ENCODE peak calls at places on chromosomes 13 and 19, in nine cellular contexts. One of them, this sample, is unnamed.

GRCh38 chr13:29567411-29567810 is 28.1 kb downstream of the SLC7A1 start:
- DNase-seq in anterior cingulate cortex: no peak
- DNase-seq in HFF-Myc: no peak
- DNase-seq in activated naive CD4-positive, alpha-beta T cell treated with anti-CD3 and anti-CD28 coated beads, Interleukin-2, amount 50 U/mL, for 16 hours: no peak
- DNase-seq in activated CD4-positive, alpha-beta T cell treated with anti-CD3 and anti-CD28 coated beads for 24 hours: no peak
- DNase-seq in T-helper 17 cell: no peak
- DNase-seq in EH: no peak
- DNase-seq in left ventricle myocardium superior: no peak
- DNase-seq in COR-L47: no peak
- DNase-seq in this sample: no peak

GRCh38 chr13:64925284-64925683 is 2304.9 kb downstream of the PCDH9 start:
- DNase-seq in activated CD4-positive, alpha-beta T cell treated with anti-CD3 and anti-CD28 coated beads for 24 hours: no peak
- DNase-seq in COR-L47: no peak
- DNase-seq in activated naive CD4-positive, alpha-beta T cell treated with anti-CD3 and anti-CD28 coated beads, Interleukin-2, amount 50 U/mL, for 16 hours: no peak
- DNase-seq in HFF-Myc: no peak
- DNase-seq in anterior cingulate cortex: no peak
- DNase-seq in EH: peak
- DNase-seq in left ventricle myocardium superior: no peak
- DNase-seq in T-helper 17 cell: no peak
- DNase-seq in this sample: no peak

GRCh38 chr19:7652061-7652641 is 15.2 kb downstream of the STXBP2 start:
- DNase-seq in activated CD4-positive, alpha-beta T cell treated with anti-CD3 and anti-CD28 coated beads for 24 hours: peak
- DNase-seq in EH: peak
- DNase-seq in activated naive CD4-positive, alpha-beta T cell treated with anti-CD3 and anti-CD28 coated beads, Interleukin-2, amount 50 U/mL, for 16 hours: peak
- DNase-seq in anterior cingulate cortex: peak
- DNase-seq in COR-L47: peak
- DNase-seq in HFF-Myc: peak
- DNase-seq in left ventricle myocardium superior: peak
- DNase-seq in T-helper 17 cell: peak
- DNase-seq in this sample: peak

GRCh38 chr13:95870421-95870820 is 182.8 kb downstream of the UGGT2 start:
- DNase-seq in EH: no peak
- DNase-seq in HFF-Myc: no peak
- DNase-seq in anterior cingulate cortex: no peak
- DNase-seq in left ventricle myocardium superior: no peak
- DNase-seq in COR-L47: no peak
- DNase-seq in activated CD4-positive, alpha-beta T cell treated with anti-CD3 and anti-CD28 coated beads for 24 hours: no peak
- DNase-seq in T-helper 17 cell: no peak
- DNase-seq in activated naive CD4-positive, alpha-beta T cell treated with anti-CD3 and anti-CD28 coated beads, Interleukin-2, amount 50 U/mL, for 16 hours: no peak
- DNase-seq in this sample: no peak

GRCh38 chr13:86002921-86003488 is 203.8 kb upstream of the SLITRK6 start:
- DNase-seq in anterior cingulate cortex: no peak
- DNase-seq in left ventricle myocardium superior: no peak
- DNase-seq in HFF-Myc: no peak
- DNase-seq in activated naive CD4-positive, alpha-beta T cell treated with anti-CD3 and anti-CD28 coated beads, Interleukin-2, amount 50 U/mL, for 16 hours: no peak
- DNase-seq in activated CD4-positive, alpha-beta T cell treated with anti-CD3 and anti-CD28 coated beads for 24 hours: no peak
- DNase-seq in COR-L47: peak
- DNase-seq in T-helper 17 cell: no peak
- DNase-seq in EH: no peak
- DNase-seq in this sample: no peak

GRCh38 chr13:104296301-104296700 is 1230.1 kb upstream of the SLC10A2 start:
- DNase-seq in left ventricle myocardium superior: no peak
- DNase-seq in anterior cingulate cortex: no peak
- DNase-seq in T-helper 17 cell: no peak
- DNase-seq in COR-L47: no peak
- DNase-seq in HFF-Myc: no peak
- DNase-seq in EH: no peak
- DNase-seq in activated CD4-positive, alpha-beta T cell treated with anti-CD3 and anti-CD28 coated beads for 24 hours: no peak
- DNase-seq in activated naive CD4-positive, alpha-beta T cell treated with anti-CD3 and anti-CD28 coated beads, Interleukin-2, amount 50 U/mL, for 16 hours: no peak
- DNase-seq in this sample: no peak

GRCh38 chr19:35140207-35140897 is 1.7 kb downstream of the FXYD1 start:
- DNase-seq in activated CD4-positive, alpha-beta T cell treated with anti-CD3 and anti-CD28 coated beads for 24 hours: no peak
- DNase-seq in HFF-Myc: no peak
- DNase-seq in anterior cingulate cortex: no peak
- DNase-seq in T-helper 17 cell: no peak
- DNase-seq in EH: no peak
- DNase-seq in left ventricle myocardium superior: no peak
- DNase-seq in COR-L47: no peak
- DNase-seq in activated naive CD4-positive, alpha-beta T cell treated with anti-CD3 and anti-CD28 coated beads, Interleukin-2, amount 50 U/mL, for 16 hours: no peak
- DNase-seq in this sample: no peak

GRCh38 chr13:21849323-21849722 is 178.4 kb downstream of the FGF9 start:
- DNase-seq in T-helper 17 cell: no peak
- DNase-seq in activated naive CD4-positive, alpha-beta T cell treated with anti-CD3 and anti-CD28 coated beads, Interleukin-2, amount 50 U/mL, for 16 hours: no peak
- DNase-seq in anterior cingulate cortex: no peak
- DNase-seq in HFF-Myc: no peak
- DNase-seq in activated CD4-positive, alpha-beta T cell treated with anti-CD3 and anti-CD28 coated beads for 24 hours: peak
- DNase-seq in left ventricle myocardium superior: no peak
- DNase-seq in COR-L47: peak
- DNase-seq in EH: peak
- DNase-seq in this sample: peak

GRCh38 chr19:29040291-29040690 is 172.7 kb downstream of the UQCRFS1 start:
- DNase-seq in T-helper 17 cell: no peak
- DNase-seq in activated CD4-positive, alpha-beta T cell treated with anti-CD3 and anti-CD28 coated beads for 24 hours: no peak
- DNase-seq in HFF-Myc: no peak
- DNase-seq in COR-L47: no peak
- DNase-seq in EH: no peak
- DNase-seq in anterior cingulate cortex: no peak
- DNase-seq in left ventricle myocardium superior: peak
- DNase-seq in activated naive CD4-positive, alpha-beta T cell treated with anti-CD3 and anti-CD28 coated beads, Interleukin-2, amount 50 U/mL, for 16 hours: no peak
- DNase-seq in this sample: no peak

GRCh38 chr13:25084101-25084500 is 11.8 kb upstream of the PABPC3 start:
- DNase-seq in anterior cingulate cortex: no peak
- DNase-seq in activated CD4-positive, alpha-beta T cell treated with anti-CD3 and anti-CD28 coated beads for 24 hours: no peak
- DNase-seq in left ventricle myocardium superior: no peak
- DNase-seq in COR-L47: no peak
- DNase-seq in activated naive CD4-positive, alpha-beta T cell treated with anti-CD3 and anti-CD28 coated beads, Interleukin-2, amount 50 U/mL, for 16 hours: no peak
- DNase-seq in T-helper 17 cell: no peak
- DNase-seq in HFF-Myc: no peak
- DNase-seq in EH: no peak
- DNase-seq in this sample: no peak

GRCh38 chr13:50941146-50941545 is 31.6 kb downstream of the RNASEH2B start:
- DNase-seq in HFF-Myc: no peak
- DNase-seq in COR-L47: no peak
- DNase-seq in activated CD4-positive, alpha-beta T cell treated with anti-CD3 and anti-CD28 coated beads for 24 hours: no peak
- DNase-seq in EH: no peak
- DNase-seq in left ventricle myocardium superior: no peak
- DNase-seq in activated naive CD4-positive, alpha-beta T cell treated with anti-CD3 and anti-CD28 coated beads, Interleukin-2, amount 50 U/mL, for 16 hours: no peak
- DNase-seq in anterior cingulate cortex: no peak
- DNase-seq in T-helper 17 cell: no peak
- DNase-seq in this sample: no peak

GRCh38 chr13:33676700-33677048 is 141.3 kb upstream of the RFC3 start:
- DNase-seq in T-helper 17 cell: no peak
- DNase-seq in activated naive CD4-positive, alpha-beta T cell treated with anti-CD3 and anti-CD28 coated beads, Interleukin-2, amount 50 U/mL, for 16 hours: no peak
- DNase-seq in activated CD4-positive, alpha-beta T cell treated with anti-CD3 and anti-CD28 coated beads for 24 hours: no peak
- DNase-seq in HFF-Myc: no peak
- DNase-seq in left ventricle myocardium superior: peak
- DNase-seq in COR-L47: peak
- DNase-seq in anterior cingulate cortex: no peak
- DNase-seq in EH: peak
- DNase-seq in this sample: no peak

GRCh38 chr13:90738881-90739280 is 608.6 kb upstream of the MIR17HG start:
- DNase-seq in EH: peak
- DNase-seq in left ventricle myocardium superior: no peak
- DNase-seq in activated naive CD4-positive, alpha-beta T cell treated with anti-CD3 and anti-CD28 coated beads, Interleukin-2, amount 50 U/mL, for 16 hours: no peak
- DNase-seq in HFF-Myc: no peak
- DNase-seq in activated CD4-positive, alpha-beta T cell treated with anti-CD3 and anti-CD28 coated beads for 24 hours: no peak
- DNase-seq in anterior cingulate cortex: no peak
- DNase-seq in COR-L47: no peak
- DNase-seq in T-helper 17 cell: no peak
- DNase-seq in this sample: no peak

GRCh38 chr13:23671902-23672301 is 101.7 kb downstream of the TNFRSF19 start:
- DNase-seq in anterior cingulate cortex: no peak
- DNase-seq in left ventricle myocardium superior: no peak
- DNase-seq in COR-L47: no peak
- DNase-seq in activated CD4-positive, alpha-beta T cell treated with anti-CD3 and anti-CD28 coated beads for 24 hours: no peak
- DNase-seq in EH: peak
- DNase-seq in activated naive CD4-positive, alpha-beta T cell treated with anti-CD3 and anti-CD28 coated beads, Interleukin-2, amount 50 U/mL, for 16 hours: no peak
- DNase-seq in T-helper 17 cell: no peak
- DNase-seq in HFF-Myc: no peak
- DNase-seq in this sample: no peak

GRCh38 chr13:95136638-95137037 is 164.6 kb downstream of the ABCC4 start:
- DNase-seq in left ventricle myocardium superior: no peak
- DNase-seq in anterior cingulate cortex: no peak
- DNase-seq in EH: no peak
- DNase-seq in activated CD4-positive, alpha-beta T cell treated with anti-CD3 and anti-CD28 coated beads for 24 hours: no peak
- DNase-seq in T-helper 17 cell: no peak
- DNase-seq in COR-L47: no peak
- DNase-seq in activated naive CD4-positive, alpha-beta T cell treated with anti-CD3 and anti-CD28 coated beads, Interleukin-2, amount 50 U/mL, for 16 hours: no peak
- DNase-seq in HFF-Myc: no peak
- DNase-seq in this sample: no peak

GRCh38 chr19:10505583-10506229 is 2.5 kb upstream of the KEAP1 start:
- DNase-seq in left ventricle myocardium superior: peak
- DNase-seq in COR-L47: peak
- DNase-seq in activated naive CD4-positive, alpha-beta T cell treated with anti-CD3 and anti-CD28 coated beads, Interleukin-2, amount 50 U/mL, for 16 hours: peak
- DNase-seq in T-helper 17 cell: peak
- DNase-seq in anterior cingulate cortex: peak
- DNase-seq in activated CD4-positive, alpha-beta T cell treated with anti-CD3 and anti-CD28 coated beads for 24 hours: peak
- DNase-seq in HFF-Myc: no peak
- DNase-seq in EH: peak
- DNase-seq in this sample: peak

GRCh38 chr13:111542530-111543341 is 222.3 kb downstream of the TEX29 start:
- DNase-seq in activated CD4-positive, alpha-beta T cell treated with anti-CD3 and anti-CD28 coated beads for 24 hours: no peak
- DNase-seq in EH: no peak
- DNase-seq in anterior cingulate cortex: no peak
- DNase-seq in COR-L47: no peak
- DNase-seq in HFF-Myc: no peak
- DNase-seq in left ventricle myocardium superior: no peak
- DNase-seq in T-helper 17 cell: no peak
- DNase-seq in activated naive CD4-positive, alpha-beta T cell treated with anti-CD3 and anti-CD28 coated beads, Interleukin-2, amount 50 U/mL, for 16 hours: no peak
- DNase-seq in this sample: no peak

GRCh38 chr13:77820431-77821149 is 98.0 kb downstream of the EDNRB start:
- DNase-seq in activated CD4-positive, alpha-beta T cell treated with anti-CD3 and anti-CD28 coated beads for 24 hours: no peak
- DNase-seq in anterior cingulate cortex: no peak
- DNase-seq in T-helper 17 cell: no peak
- DNase-seq in COR-L47: no peak
- DNase-seq in HFF-Myc: no peak
- DNase-seq in left ventricle myocardium superior: no peak
- DNase-seq in EH: no peak
- DNase-seq in activated naive CD4-positive, alpha-beta T cell treated with anti-CD3 and anti-CD28 coated beads, Interleukin-2, amount 50 U/mL, for 16 hours: no peak
- DNase-seq in this sample: no peak

GRCh38 chr13:23701646-23702045 is 131.4 kb downstream of the TNFRSF19 start:
- DNase-seq in anterior cingulate cortex: no peak
- DNase-seq in T-helper 17 cell: no peak
- DNase-seq in EH: no peak
- DNase-seq in HFF-Myc: no peak
- DNase-seq in COR-L47: no peak
- DNase-seq in activated naive CD4-positive, alpha-beta T cell treated with anti-CD3 and anti-CD28 coated beads, Interleukin-2, amount 50 U/mL, for 16 hours: no peak
- DNase-seq in activated CD4-positive, alpha-beta T cell treated with anti-CD3 and anti-CD28 coated beads for 24 hours: no peak
- DNase-seq in left ventricle myocardium superior: peak
- DNase-seq in this sample: no peak

GRCh38 chr19:8738377-8738776 is 16.9 kb downstream of the OR2Z1 start:
- DNase-seq in left ventricle myocardium superior: no peak
- DNase-seq in T-helper 17 cell: no peak
- DNase-seq in EH: no peak
- DNase-seq in activated naive CD4-positive, alpha-beta T cell treated with anti-CD3 and anti-CD28 coated beads, Interleukin-2, amount 50 U/mL, for 16 hours: no peak
- DNase-seq in activated CD4-positive, alpha-beta T cell treated with anti-CD3 and anti-CD28 coated beads for 24 hours: no peak
- DNase-seq in COR-L47: no peak
- DNase-seq in anterior cingulate cortex: no peak
- DNase-seq in HFF-Myc: no peak
- DNase-seq in this sample: no peak

GRCh38 chr13:88014527-88014926 is 343.4 kb downstream of the SLITRK5 start:
- DNase-seq in T-helper 17 cell: no peak
- DNase-seq in HFF-Myc: no peak
- DNase-seq in left ventricle myocardium superior: no peak
- DNase-seq in activated naive CD4-positive, alpha-beta T cell treated with anti-CD3 and anti-CD28 coated beads, Interleukin-2, amount 50 U/mL, for 16 hours: no peak
- DNase-seq in EH: no peak
- DNase-seq in anterior cingulate cortex: no peak
- DNase-seq in activated CD4-positive, alpha-beta T cell treated with anti-CD3 and anti-CD28 coated beads for 24 hours: no peak
- DNase-seq in COR-L47: no peak
- DNase-seq in this sample: no peak

GRCh38 chr13:30110301-30111070 is 196.9 kb downstream of the KATNAL1 start:
- DNase-seq in EH: no peak
- DNase-seq in activated CD4-positive, alpha-beta T cell treated with anti-CD3 and anti-CD28 coated beads for 24 hours: no peak
- DNase-seq in anterior cingulate cortex: no peak
- DNase-seq in T-helper 17 cell: no peak
- DNase-seq in activated naive CD4-positive, alpha-beta T cell treated with anti-CD3 and anti-CD28 coated beads, Interleukin-2, amount 50 U/mL, for 16 hours: no peak
- DNase-seq in COR-L47: no peak
- DNase-seq in HFF-Myc: no peak
- DNase-seq in left ventricle myocardium superior: peak
- DNase-seq in this sample: no peak

GRCh38 chr13:20359335-20359734 is 127.2 kb upstream of the GJB6 start:
- DNase-seq in left ventricle myocardium superior: no peak
- DNase-seq in EH: peak
- DNase-seq in T-helper 17 cell: no peak
- DNase-seq in activated naive CD4-positive, alpha-beta T cell treated with anti-CD3 and anti-CD28 coated beads, Interleukin-2, amount 50 U/mL, for 16 hours: no peak
- DNase-seq in COR-L47: no peak
- DNase-seq in anterior cingulate cortex: no peak
- DNase-seq in HFF-Myc: peak
- DNase-seq in activated CD4-positive, alpha-beta T cell treated with anti-CD3 and anti-CD28 coated beads for 24 hours: no peak
- DNase-seq in this sample: no peak

GRCh38 chr13:33231339-33231738 is 54.2 kb downstream of the STARD13 start:
- DNase-seq in EH: peak
- DNase-seq in activated naive CD4-positive, alpha-beta T cell treated with anti-CD3 and anti-CD28 coated beads, Interleukin-2, amount 50 U/mL, for 16 hours: no peak
- DNase-seq in anterior cingulate cortex: no peak
- DNase-seq in activated CD4-positive, alpha-beta T cell treated with anti-CD3 and anti-CD28 coated beads for 24 hours: no peak
- DNase-seq in HFF-Myc: no peak
- DNase-seq in COR-L47: no peak
- DNase-seq in left ventricle myocardium superior: no peak
- DNase-seq in T-helper 17 cell: no peak
- DNase-seq in this sample: no peak

GRCh38 chr19:47256688-47257410 is 524 bp downstream of the CCDC9 start:
- DNase-seq in COR-L47: peak
- DNase-seq in T-helper 17 cell: peak
- DNase-seq in EH: peak
- DNase-seq in HFF-Myc: peak
- DNase-seq in activated naive CD4-positive, alpha-beta T cell treated with anti-CD3 and anti-CD28 coated beads, Interleukin-2, amount 50 U/mL, for 16 hours: peak
- DNase-seq in left ventricle myocardium superior: peak
- DNase-seq in anterior cingulate cortex: peak
- DNase-seq in activated CD4-positive, alpha-beta T cell treated with anti-CD3 and anti-CD28 coated beads for 24 hours: peak
- DNase-seq in this sample: peak

GRCh38 chr13:26377038-26377437 is 123.1 kb downstream of the CDK8 start:
- DNase-seq in EH: peak
- DNase-seq in activated CD4-positive, alpha-beta T cell treated with anti-CD3 and anti-CD28 coated beads for 24 hours: no peak
- DNase-seq in T-helper 17 cell: no peak
- DNase-seq in activated naive CD4-positive, alpha-beta T cell treated with anti-CD3 and anti-CD28 coated beads, Interleukin-2, amount 50 U/mL, for 16 hours: no peak
- DNase-seq in left ventricle myocardium superior: no peak
- DNase-seq in anterior cingulate cortex: no peak
- DNase-seq in COR-L47: no peak
- DNase-seq in HFF-Myc: no peak
- DNase-seq in this sample: no peak

GRCh38 chr13:28558567-28558966 is 63.6 kb upstream of the FLT1 start:
- DNase-seq in activated CD4-positive, alpha-beta T cell treated with anti-CD3 and anti-CD28 coated beads for 24 hours: no peak
- DNase-seq in anterior cingulate cortex: no peak
- DNase-seq in activated naive CD4-positive, alpha-beta T cell treated with anti-CD3 and anti-CD28 coated beads, Interleukin-2, amount 50 U/mL, for 16 hours: no peak
- DNase-seq in HFF-Myc: no peak
- DNase-seq in left ventricle myocardium superior: peak
- DNase-seq in COR-L47: no peak
- DNase-seq in EH: no peak
- DNase-seq in T-helper 17 cell: no peak
- DNase-seq in this sample: no peak

GRCh38 chr13:37954191-37954590 is 84.6 kb upstream of the TRPC4 start:
- DNase-seq in COR-L47: no peak
- DNase-seq in HFF-Myc: no peak
- DNase-seq in anterior cingulate cortex: no peak
- DNase-seq in left ventricle myocardium superior: no peak
- DNase-seq in activated CD4-positive, alpha-beta T cell treated with anti-CD3 and anti-CD28 coated beads for 24 hours: no peak
- DNase-seq in activated naive CD4-positive, alpha-beta T cell treated with anti-CD3 and anti-CD28 coated beads, Interleukin-2, amount 50 U/mL, for 16 hours: no peak
- DNase-seq in EH: no peak
- DNase-seq in T-helper 17 cell: no peak
- DNase-seq in this sample: no peak

GRCh38 chr19:18464646-18465045 is 26.7 kb upstream of the ISYNA1 start:
- DNase-seq in anterior cingulate cortex: peak
- DNase-seq in activated naive CD4-positive, alpha-beta T cell treated with anti-CD3 and anti-CD28 coated beads, Interleukin-2, amount 50 U/mL, for 16 hours: no peak
- DNase-seq in left ventricle myocardium superior: peak
- DNase-seq in HFF-Myc: no peak
- DNase-seq in EH: peak
- DNase-seq in T-helper 17 cell: no peak
- DNase-seq in activated CD4-positive, alpha-beta T cell treated with anti-CD3 and anti-CD28 coated beads for 24 hours: no peak
- DNase-seq in COR-L47: peak
- DNase-seq in this sample: no peak

This sample was measured in T-cell.